ENCODE peak calls at places on chromosome X, in eight cellular contexts. J is MM.1S, R is heart right ventricle, K is A549, L is psoas muscle, P is tibial nerve, G is PC-3, H is testis. X is an unnamed sample.

GRCh38 chrX:131778269-131779218 is 234.7 kb downstream of the OR13H1 start:
- DNase-seq in J (peak; percentile 95), R (no peak), K (peak; percentile 46), L (peak; percentile 46), P (no peak), G (peak; percentile 25), H (no peak), X (no peak)

GRCh38 chrX:154355776-154356140 is 18.7 kb downstream of the FLNA start:
- DNase-seq in J (no peak), R (no peak), K (no peak), L (no peak), P (no peak), G (no peak), H (no peak), X (no peak)

GRCh38 chrX:13646154-13646549 is 6.8 kb upstream of the TCEANC start:
- DNase-seq in J (peak; percentile 16), R (peak; percentile 55), K (peak; percentile 24), L (peak; percentile 44), P (peak; percentile 70), G (peak; percentile 66), H (peak; percentile 77), X (peak; percentile 66)

GRCh38 chrX:23764585-23764984 is 18.4 kb upstream of the SAT1 start:
- DNase-seq in J (no peak), R (no peak), K (no peak), L (no peak), P (no peak), G (no peak), H (no peak), X (no peak)

GRCh38 chrX:155027509-155028066 is 944 bp downstream of the FUNDC2 start:
- DNase-seq in J (peak; percentile 34), R (peak; percentile 27), K (no peak), L (no peak), P (peak; percentile 45), G (peak; percentile 38), H (peak; percentile 28), X (peak; percentile 31)

GRCh38 chrX:86946569-86946968 is 571.0 kb upstream of the KLHL4 start:
- DNase-seq in J (peak; percentile 57), R (no peak), K (peak; percentile 3), L (no peak), P (no peak), G (peak; percentile 43), H (no peak), X (peak; percentile 67)

GRCh38 chrX:24508375-24508774 is 43.3 kb downstream of the PDK3 start:
- DNase-seq in J (no peak), R (no peak), K (no peak), L (no peak), P (no peak), G (no peak), H (no peak), X (no peak)

GRCh38 chrX:140355922-140356321 is 148.9 kb downstream of the SOX3 start:
- DNase-seq in J (no peak), R (no peak), K (no peak), L (no peak), P (no peak), G (no peak), H (no peak), X (no peak)

GRCh38 chrX:44459501-44459900 is 83.2 kb downstream of the FUNDC1 start:
- DNase-seq in J (no peak), R (no peak), K (no peak), L (no peak), P (no peak), G (peak; percentile 71), H (no peak), X (no peak)

GRCh38 chrX:107731831-107732502 is 43.6 kb downstream of the TSC22D3 start:
- DNase-seq in J (no peak), R (peak; percentile 90), K (peak; percentile 33), L (peak; percentile 87), P (peak; percentile 74), G (peak; percentile 84), H (peak; percentile 88), X (peak; percentile 72)

GRCh38 chrX:25523574-25523973 is 507.8 kb upstream of the ARX start:
- DNase-seq in J (no peak), R (peak; percentile 18), K (peak; percentile 10), L (no peak), P (no peak), G (peak; percentile 23), H (peak; percentile 36), X (peak; percentile 52)

GRCh38 chrX:94655180-94655579 is 981.2 kb downstream of the FAM133A start:
- DNase-seq in J (no peak), R (no peak), K (no peak), L (no peak), P (no peak), G (no peak), H (no peak), X (no peak)

GRCh38 chrX:108307408-108308085 is 130.7 kb downstream of the COL4A6 start:
- DNase-seq in J (no peak), R (peak; percentile 12), K (no peak), L (peak; percentile 25), P (no peak), G (peak; percentile 70), H (no peak), X (no peak)

GRCh38 chrX:110881971-110882370 is 86.4 kb upstream of the CHRDL1 start:
- DNase-seq in J (no peak), R (no peak), K (no peak), L (no peak), P (no peak), G (no peak), H (no peak), X (no peak)
- H3K4me3 ChIP-seq in J (no peak overlapping the region), R (no peak overlapping the region), K (no peak overlapping the region), L (no peak overlapping the region), P (no peak overlapping the region), G (no peak overlapping the region), H (no peak overlapping the region), X (no peak overlapping the region)

DNA sequence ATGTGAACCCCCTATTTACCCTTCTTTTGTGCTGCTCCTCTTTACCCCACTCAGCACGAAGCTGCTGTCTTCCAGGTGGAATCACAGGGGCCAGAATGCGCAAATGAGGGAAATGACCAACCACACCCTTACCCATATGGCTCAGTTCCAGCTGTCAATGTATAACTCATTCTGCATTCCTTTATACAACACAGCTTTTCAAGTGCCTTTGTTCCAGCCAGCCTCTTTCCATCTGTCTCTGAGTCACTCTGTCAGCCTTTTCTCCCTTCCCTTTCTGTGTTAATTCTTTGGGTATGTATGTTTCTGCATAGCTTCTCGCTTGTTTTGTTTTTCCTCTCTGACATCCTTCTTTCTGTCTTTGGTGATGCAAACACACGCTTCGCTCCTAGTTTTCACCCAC is 54.6 kb downstream of the RS1 start:
- DNase-seq in J (no peak), R (no peak), K (peak; percentile 27), L (no peak), P (no peak), G (peak; percentile 89), H (no peak), X (peak; percentile 29)
- H3K27ac ChIP-seq in J (no peak overlapping the region), R (no peak overlapping the region), K (peak overlapping the region; percentile 80), L (no peak overlapping the region), P (no peak overlapping the region), G (peak overlapping the region; percentile 64), H (no peak overlapping the region), X (no peak overlapping the region)

DNA sequence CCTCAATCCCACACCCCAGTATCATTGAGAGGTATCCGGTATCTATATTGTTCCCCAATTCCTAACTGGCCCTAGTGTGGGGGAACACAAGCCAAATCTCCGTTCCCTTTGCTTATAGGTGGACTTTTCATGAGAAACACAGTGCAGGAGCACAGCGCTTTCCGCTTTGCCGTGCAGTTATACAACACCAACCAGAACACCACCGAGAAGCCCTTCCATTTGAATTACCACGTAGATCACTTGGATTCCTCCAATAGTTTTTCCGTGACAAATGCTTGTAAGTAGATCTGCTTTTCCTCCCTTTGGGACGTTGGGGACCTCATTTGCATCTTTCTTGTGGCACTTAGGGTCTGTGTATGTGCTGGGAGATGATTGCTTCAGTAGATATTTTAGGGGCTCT is 1.6 kb downstream of the GRIA3 start:
- DNase-seq in J (no peak), R (no peak), K (no peak), L (no peak), P (no peak), G (no peak), H (no peak), X (no peak)
- H3K4me3 ChIP-seq in J (no peak overlapping the region), R (no peak overlapping the region), K (no peak overlapping the region), L (no peak overlapping the region), P (peak overlapping the region; percentile 54), G (no peak overlapping the region), H (no peak overlapping the region), X (no peak overlapping the region)

GRCh38 chrX:130401415-130402210 is at the start of gene RBMX2:
- DNase-seq in J (peak; percentile 78), R (peak; percentile 57), K (peak; percentile 88), L (peak; percentile 80), P (peak; percentile 33), G (peak; percentile 82), H (peak; percentile 80), X (peak; percentile 80)

GRCh38 chrX:130402211-130402684 is 461 bp downstream of the RBMX2 start:
- DNase-seq in J (no peak), R (no peak), K (no peak), L (no peak), P (no peak), G (no peak), H (no peak), X (no peak)
- H3K27ac ChIP-seq in J (no peak overlapping the region), R (no peak overlapping the region), K (peak overlapping the region; percentile 95), L (peak overlapping the region; percentile 59), P (peak overlapping the region; percentile 79), G (no peak overlapping the region), H (peak overlapping the region; percentile 63), X (peak overlapping the region; percentile 64)

GRCh38 chrX:47746446-47746845 is 87.5 kb upstream of the UXT start:
- DNase-seq in J (no peak), R (no peak), K (no peak), L (no peak), P (no peak), G (no peak), H (no peak), X (peak; percentile 62)

GRCh38 chrX:47743504-47743903 is 84.5 kb upstream of the UXT start:
- DNase-seq in J (no peak), R (no peak), K (no peak), L (no peak), P (no peak), G (no peak), H (no peak), X (no peak)

GRCh38 chrX:47749185-47749967 is 87.3 kb upstream of the ZNF81 start:
- DNase-seq in J (peak; percentile 15), R (peak; percentile 5), K (no peak), L (no peak), P (no peak), G (no peak), H (peak; percentile 19), X (peak; percentile 94)

GRCh38 chrX:47748576-47748975 is 88.1 kb upstream of the ZNF81 start:
- DNase-seq in J (no peak), R (no peak), K (no peak), L (no peak), P (no peak), G (no peak), H (no peak), X (no peak)

DNA sequence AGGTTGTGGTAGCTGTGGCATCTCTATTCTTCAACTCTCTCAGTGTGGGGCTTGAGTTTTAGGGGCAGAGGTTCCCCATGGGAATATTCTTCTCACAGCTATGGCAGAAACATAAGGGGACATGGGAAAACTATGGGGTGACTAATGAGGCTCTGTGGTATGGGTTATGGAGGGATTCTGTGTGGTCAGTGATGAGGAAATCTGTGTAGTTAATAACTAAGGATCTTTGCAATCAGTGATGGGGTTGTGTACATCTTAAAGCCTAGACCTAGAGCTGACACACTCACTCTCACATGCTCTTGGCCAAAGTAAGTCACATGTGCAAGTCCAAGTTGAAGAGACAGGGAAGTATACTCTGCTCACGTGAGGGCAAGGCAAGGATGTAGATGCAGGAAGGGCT is 86.4 kb upstream of the UXT start:
- DNase-seq in J (no peak), R (no peak), K (no peak), L (no peak), P (no peak), G (no peak), H (no peak), X (no peak)
- H3K4me3 ChIP-seq in J (no peak overlapping the region), R (no peak overlapping the region), K (no peak overlapping the region), L (no peak overlapping the region), P (no peak overlapping the region), G (no peak overlapping the region), H (no peak overlapping the region), X (no peak overlapping the region)